ENCODE peak calls at places on chromosomes 7 and 10, in seven cellular contexts. D, N, F, I, U, A and K are unnamed samples.

GRCh38 chr10:11162828-11163599 is 145.3 kb downstream of the CELF2 start:
- DNase-seq in D (no peak), N (no peak), F (no peak), I (no peak), U (no peak), A (peak), K (no peak)

GRCh38 chr10:101287922-101288638 is 58.8 kb upstream of the LBX1 start:
- DNase-seq in D (peak), N (peak), F (no peak), I (peak), U (peak), A (peak), K (no peak)

GRCh38 chr10:7795605-7796004 is 7.6 kb downstream of the ATP5F1C start:
- DNase-seq in D (peak), N (no peak), F (no peak), I (no peak), U (no peak), A (no peak), K (peak)

GRCh38 chr7:25424113-25424512 is 195.8 kb upstream of the NPVF start:
- DNase-seq in D (no peak), N (no peak), F (no peak), I (no peak), U (no peak), A (no peak), K (no peak)

GRCh38 chr10:132335189-132336063 is 3.4 kb downstream of the LRRC27 start:
- DNase-seq in D (no peak), N (no peak), F (no peak), I (peak), U (no peak), A (peak), K (no peak)

GRCh38 chr10:4704034-4704545 is 121.9 kb upstream of the AKR1E2 start:
- DNase-seq in D (peak), N (no peak), F (no peak), I (no peak), U (peak), A (no peak), K (peak)

GRCh38 chr10:30386801-30387588 is 37.9 kb upstream of the MTPAP start:
- DNase-seq in D (no peak), N (no peak), F (no peak), I (no peak), U (no peak), A (no peak), K (no peak)

GRCh38 chr10:52313350-52314006 is 603 bp upstream of the DKK1 start:
- DNase-seq in D (peak), N (peak), F (no peak), I (peak), U (peak), A (no peak), K (peak)

GRCh38 chr7:98283127-98283886 is 1.8 kb downstream of the BRI3 start:
- DNase-seq in D (peak), N (no peak), F (no peak), I (no peak), U (no peak), A (no peak), K (peak)

GRCh38 chr7:22559829-22560489 is 60.0 kb upstream of the STEAP1B start:
- DNase-seq in D (peak), N (peak), F (peak), I (peak), U (peak), A (peak), K (peak)

GRCh38 chr10:128180843-128181242 is 54.6 kb upstream of the MKI67 start:
- DNase-seq in D (no peak), N (no peak), F (no peak), I (no peak), U (no peak), A (no peak), K (no peak)

GRCh38 chr7:122225874-122226273 is 78.7 kb downstream of the FEZF1 start:
- DNase-seq in D (no peak), N (no peak), F (no peak), I (no peak), U (no peak), A (no peak), K (no peak)

GRCh38 chr7:142455392-142455791 is 197.5 kb upstream of the PRSS58 start:
- DNase-seq in D (no peak), N (no peak), F (no peak), I (no peak), U (no peak), A (no peak), K (no peak)

GRCh38 chr7:977326-978048 is 2.1 kb upstream of the COX19 start:
- DNase-seq in D (no peak), N (peak), F (no peak), I (no peak), U (no peak), A (no peak), K (peak)

GRCh38 chr7:92446869-92447238 is 428 bp upstream of the GATAD1 start:
- DNase-seq in D (no peak), N (no peak), F (no peak), I (no peak), U (no peak), A (no peak), K (no peak)

GRCh38 chr7:107934991-107935770 is 44.2 kb downstream of the DLD start:
- DNase-seq in D (peak), N (no peak), F (no peak), I (no peak), U (no peak), A (no peak), K (no peak)

GRCh38 chr7:12730523-12730922 is 43.1 kb downstream of the ARL4A start:
- DNase-seq in D (no peak), N (no peak), F (no peak), I (no peak), U (no peak), A (no peak), K (no peak)

GRCh38 chr7:77532247-77532646 is 4.8 kb upstream of the PTPN12 start:
- DNase-seq in D (no peak), N (no peak), F (no peak), I (no peak), U (no peak), A (no peak), K (no peak)

GRCh38 chr10:99711129-99711719 is 20.7 kb downstream of the COX15 start:
- DNase-seq in D (peak), N (peak), F (no peak), I (no peak), U (peak), A (peak), K (peak)

GRCh38 chr7:85185355-85186082 is 1.3 kb downstream of the SEMA3D start:
- DNase-seq in D (peak), N (peak), F (peak), I (peak), U (no peak), A (no peak), K (peak)

GRCh38 chr10:48383393-48383792 is 76.9 kb downstream of the MAPK8 start:
- DNase-seq in D (no peak), N (no peak), F (no peak), I (no peak), U (no peak), A (no peak), K (no peak)

GRCh38 chr7:121042899-121043298 is 54.4 kb downstream of the CPED1 start:
- DNase-seq in D (no peak), N (no peak), F (no peak), I (no peak), U (no peak), A (no peak), K (no peak)

GRCh38 chr7:75611557-75612178 is 119.5 kb downstream of the SPDYE5 start:
- DNase-seq in D (no peak), N (peak), F (peak), I (peak), U (no peak), A (no peak), K (no peak)

GRCh38 chr7:16900212-16900768 is 18.5 kb upstream of the AGR3 start:
- DNase-seq in D (no peak), N (no peak), F (no peak), I (no peak), U (no peak), A (no peak), K (no peak)

GRCh38 chr7:35754741-35755140 is 46.1 kb upstream of the SEPTIN7 start:
- DNase-seq in D (peak), N (no peak), F (no peak), I (no peak), U (no peak), A (no peak), K (no peak)

DNA sequence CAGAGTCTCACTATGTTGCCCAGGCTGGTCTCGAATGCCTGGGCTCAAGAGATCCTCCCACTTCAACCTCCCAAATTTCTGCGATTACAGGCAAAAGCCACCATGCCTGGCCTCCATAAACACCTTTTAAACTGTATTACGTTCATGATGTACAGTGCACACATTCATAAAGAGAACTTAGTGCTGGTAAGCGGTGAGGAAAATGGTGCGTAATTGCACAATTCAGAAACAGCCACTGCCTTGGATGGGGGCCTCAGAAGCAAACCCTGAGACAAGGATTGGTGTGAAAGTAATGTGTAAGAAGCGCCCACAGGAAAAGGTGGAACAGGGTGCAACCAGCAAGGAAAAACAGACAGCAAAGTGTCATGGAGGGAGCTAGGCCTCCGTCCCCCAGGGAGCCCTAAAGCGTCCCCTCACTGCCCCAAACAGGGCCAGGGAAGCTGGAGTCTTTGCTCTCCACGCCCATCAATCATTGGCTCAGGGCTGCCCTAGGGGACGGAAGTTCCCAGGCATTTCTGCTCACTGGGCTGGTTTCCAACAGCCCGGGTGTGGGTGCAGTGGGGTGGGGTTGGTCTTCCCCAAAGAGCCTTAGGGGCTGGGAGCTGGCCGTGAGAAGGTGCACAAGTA is 9.6 kb upstream of the C10orf105 start:
- DNase-seq in D (no peak), N (no peak), F (no peak), I (no peak), U (no peak), A (peak), K (no peak)
- H2AFZ ChIP-seq in D (no peak), N (no peak), F (no peak), I (no peak), U (no peak), A (peak), K (no peak)

GRCh38 chr7:51188987-51189386 is 127.6 kb downstream of the COBL start:
- DNase-seq in D (no peak), N (no peak), F (no peak), I (no peak), U (no peak), A (no peak), K (no peak)

GRCh38 chr7:51190950-51191349 is 125.7 kb downstream of the COBL start:
- DNase-seq in D (no peak), N (no peak), F (no peak), I (no peak), U (no peak), A (no peak), K (no peak)

GRCh38 chr7:51187941-51188340 is 128.7 kb downstream of the COBL start:
- DNase-seq in D (no peak), N (peak), F (peak), I (peak), U (no peak), A (no peak), K (peak)

GRCh38 chr7:51186531-51186930 is 130.1 kb downstream of the COBL start:
- DNase-seq in D (peak), N (no peak), F (no peak), I (no peak), U (no peak), A (no peak), K (peak)

GRCh38 chr7:51189777-51190176 is 126.8 kb downstream of the COBL start:
- DNase-seq in D (no peak), N (no peak), F (no peak), I (no peak), U (no peak), A (no peak), K (no peak)
- H2AFZ ChIP-seq in D (no peak), N (no peak), F (no peak), I (no peak), U (no peak), A (no peak), K (no peak)

GRCh38 chr7:106062006-106062405 is 50.1 kb downstream of the SYPL1 start:
- DNase-seq in D (no peak), N (no peak), F (no peak), I (no peak), U (no peak), A (no peak), K (no peak)
- H2AFZ ChIP-seq in D (no peak), N (no peak), F (peak), I (no peak), U (no peak), A (no peak), K (no peak)

GRCh38 chr10:21260060-21260792 is 265.3 kb downstream of the SKIDA1 start:
- DNase-seq in D (no peak), N (no peak), F (no peak), I (no peak), U (no peak), A (no peak), K (no peak)
- H2AFZ ChIP-seq in D (peak), N (peak), F (peak), I (no peak), U (no peak), A (no peak), K (no peak)

GRCh38 chr7:101465576-101466196 is 103.0 kb downstream of the COL26A1 start:
- DNase-seq in D (peak), N (no peak), F (no peak), I (no peak), U (no peak), A (no peak), K (no peak)
- H2AFZ ChIP-seq in D (peak), N (no peak), F (no peak), I (no peak), U (no peak), A (no peak), K (no peak)

GRCh38 chr10:21529236-21529910 is 3.9 kb upstream of the SKIDA1 start:
- DNase-seq in D (no peak), N (no peak), F (no peak), I (no peak), U (no peak), A (no peak), K (no peak)
- H2AFZ ChIP-seq in D (no peak), N (no peak), F (no peak), I (no peak), U (peak), A (no peak), K (no peak)

GRCh38 chr10:80264081-80265056 is 25.1 kb downstream of the MAT1A start:
- DNase-seq in D (no peak), N (no peak), F (no peak), I (no peak), U (no peak), A (no peak), K (no peak)
- H2AFZ ChIP-seq in D (no peak), N (peak), F (no peak), I (no peak), U (no peak), A (no peak), K (no peak)

DNA sequence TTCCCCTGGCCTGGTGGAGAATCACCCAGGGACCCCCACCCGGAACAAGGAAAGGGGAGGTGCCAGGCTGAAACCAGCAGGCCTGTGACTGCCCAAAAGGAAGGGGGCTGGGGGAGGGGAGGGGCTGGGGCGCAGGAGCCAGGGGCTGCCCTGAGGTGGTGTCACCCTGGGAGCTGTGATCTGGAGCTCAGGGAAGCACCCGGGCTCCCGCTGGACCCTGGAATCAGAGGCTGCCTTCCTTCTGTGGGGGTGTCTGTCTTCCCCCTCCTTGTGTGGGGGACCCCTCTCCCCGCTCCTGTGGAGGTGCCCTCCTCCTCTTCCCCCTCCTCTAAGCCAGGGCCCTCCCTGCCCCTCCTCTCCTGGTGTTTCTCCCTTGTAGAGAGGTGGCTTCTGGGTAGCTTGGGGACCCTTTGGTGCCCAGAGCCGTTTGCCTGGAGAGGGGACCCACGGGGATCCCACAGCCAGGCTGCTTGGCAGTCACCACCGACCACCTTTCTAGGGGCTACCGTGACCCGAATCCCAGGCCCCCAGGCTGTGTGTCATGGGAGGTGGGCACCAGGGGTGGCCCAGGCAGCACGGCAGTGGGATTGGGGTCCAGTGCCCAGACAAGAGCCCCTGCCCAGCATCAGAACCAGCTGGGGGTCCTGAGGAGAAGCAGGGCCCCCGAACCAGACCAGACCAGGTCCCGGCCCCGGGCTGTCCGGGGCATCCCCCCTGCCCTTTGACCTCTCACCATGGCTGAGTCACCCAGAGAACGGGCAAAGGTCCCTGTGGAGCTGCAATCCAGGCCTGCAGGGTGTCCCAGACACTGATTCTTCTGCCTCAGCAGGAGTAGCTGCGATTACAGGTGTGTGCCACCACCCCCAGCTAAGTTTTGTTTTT is 704 bp downstream of the PRAP1 start:
- DNase-seq in D (no peak), N (no peak), F (no peak), I (no peak), U (no peak), A (no peak), K (peak)
- H2AFZ ChIP-seq in D (no peak), N (no peak), F (no peak), I (no peak), U (no peak), A (no peak), K (no peak)